ENCODE peak calls at places on chromosome 12, in four cellular contexts. W is MCF 10A, M is Ammon's horn, Z is EL. I is an unnamed sample.

GRCh38 chr12:115243933-115244628 is 560.1 kb upstream of the TBX3 start:
- DNase-seq in Z (no peak), M (no peak), W (no peak), I (no peak)

GRCh38 chr12:50390284-50390683 is 6.1 kb downstream of the FAM186A start:
- DNase-seq in Z (peak; percentile 96), W (peak; percentile 93), M (no peak), I (peak; percentile 90)

GRCh38 chr12:47244730-47245285 is 165.0 kb upstream of the AMIGO2 start:
- DNase-seq in M (no peak), Z (no peak), W (no peak), I (no peak)

GRCh38 chr12:51868821-51869489 is 18.9 kb upstream of the ANKRD33 start:
- DNase-seq in Z (peak; percentile 37), W (no peak), M (no peak), I (no peak)

GRCh38 chr12:67827820-67828383 is 161.3 kb upstream of the IFNG-AS1 start:
- DNase-seq in W (peak; percentile 93), M (peak; percentile 21), Z (peak; percentile 97), I (peak; percentile 95)

GRCh38 chr12:120258323-120258896 is 7.1 kb downstream of the PXN start:
- DNase-seq in M (no peak), W (no peak), Z (no peak), I (no peak)

GRCh38 chr12:45050331-45050750 is 558 bp downstream of the DBX2 start:
- DNase-seq in W (no peak), M (no peak), Z (no peak), I (no peak)

GRCh38 chr12:16299403-16299802 is 21.9 kb upstream of the SLC15A5 start:
- DNase-seq in Z (no peak), W (peak; percentile 51), M (peak; percentile 59), I (peak; percentile 5)

GRCh38 chr12:121697093-121697698 is 15.4 kb upstream of the TMEM120B start:
- DNase-seq in W (peak; percentile 61), Z (peak; percentile 47), M (peak; percentile 39), I (peak; percentile 46)

GRCh38 chr12:58575281-58575680 is 345.0 kb downstream of the LRIG3 start:
- DNase-seq in W (no peak), Z (peak; percentile 56), M (peak; percentile 7), I (peak; percentile 93)